ENCODE peak calls at places on chromosomes 7 and 10, in seven cellular contexts. M is memory B cell; N is kidney glomerular epithelial cell; Y is GM13977; J is choroid plexus epithelial cell; R is stimulated activated CD8-positive, alpha-beta memory T cell treated with anti-CD3 and anti-CD28 coated beads, Interleukin-7, amount 100 ng/mL, for 1 hour; O is effector CD4-positive, alpha-beta T cell. K is an unnamed sample.

GRCh38 chr7:38368191-38368605 is 94.8 kb upstream of the TARP start:
- DNase-seq in O (peak; percentile 77), R (peak; percentile 55), M (peak; percentile 58), Y (peak; percentile 62), N (peak; percentile 28), J (peak; percentile 88), K (peak; percentile 75)

GRCh38 chr7:50333266-50333665 is 28.8 kb downstream of the IKZF1 start:
- DNase-seq in N (no peak), O (peak; percentile 44), M (no peak), J (peak; percentile 20), R (no peak), Y (no peak), K (no peak)

GRCh38 chr10:59433720-59434428 is 71.5 kb upstream of the FAM13C start:
- DNase-seq in Y (no peak), R (no peak), N (peak; percentile 3), M (no peak), O (no peak), J (peak; percentile 4), K (peak; percentile 11)

GRCh38 chr10:48466611-48467240 is 138.1 kb downstream of the ARHGAP22 start:
- DNase-seq in Y (no peak), N (no peak), O (no peak), J (no peak), R (no peak), M (no peak), K (no peak)

GRCh38 chr7:157540020-157540419 is 203.2 kb downstream of the DNAJB6 start:
- DNase-seq in N (no peak), O (no peak), Y (no peak), J (no peak), R (no peak), M (no peak), K (no peak)

GRCh38 chr10:1620803-1621202 is 116.5 kb downstream of the ADARB2 start:
- DNase-seq in M (no peak), N (no peak), R (no peak), O (no peak), Y (no peak), J (no peak), K (no peak)

GRCh38 chr10:127506094-127506493 is 43.0 kb upstream of the NPS start:
- DNase-seq in R (no peak), Y (no peak), J (no peak), M (no peak), N (no peak), O (no peak), K (no peak)

GRCh38 chr7:45651056-45651444 is 76.9 kb downstream of the ADCY1 start:
- DNase-seq in M (no peak), R (no peak), J (no peak), O (no peak), N (no peak), Y (no peak), K (no peak)

GRCh38 chr7:138892808-138893207 is 88.4 kb downstream of the KIAA1549 start:
- DNase-seq in M (no peak), R (no peak), Y (no peak), J (no peak), N (no peak), O (no peak), K (no peak)

GRCh38 chr7:136911362-136911761 is 42.9 kb downstream of the CHRM2 start:
- DNase-seq in J (peak; percentile 16), R (no peak), O (no peak), Y (no peak), M (no peak), N (no peak), K (peak; percentile 60)

GRCh38 chr7:128903621-128904361 is 6.7 kb downstream of the KCP start:
- DNase-seq in M (no peak), J (no peak), R (no peak), N (no peak), Y (peak; percentile 4), O (no peak), K (no peak)

GRCh38 chr10:114271779-114272167 is 32.7 kb downstream of the VWA2 start:
- DNase-seq in M (no peak), R (no peak), Y (no peak), J (peak; percentile 95), N (peak; percentile 93), O (no peak), K (peak; percentile 94)

GRCh38 chr7:94414481-94414880 is 19.8 kb downstream of the COL1A2 start:
- DNase-seq in J (peak; percentile 50), M (no peak), N (no peak), O (no peak), R (no peak), Y (no peak), K (no peak)

GRCh38 chr7:57579454-57579853 is 129.5 kb downstream of the ZNF716 start:
- DNase-seq in R (no peak), O (no peak), J (no peak), Y (no peak), N (no peak), M (no peak), K (no peak)

GRCh38 chr10:38003026-38003425 is 7.4 kb upstream of the ZNF33A start:
- DNase-seq in R (no peak), J (no peak), M (no peak), O (no peak), Y (no peak), N (no peak), K (no peak)

GRCh38 chr10:121710971-121711370 is 112.7 kb upstream of the FGFR2 start:
- DNase-seq in R (no peak), O (no peak), M (no peak), Y (no peak), N (no peak), J (no peak), K (no peak)

GRCh38 chr10:32125023-32125422 is 68.8 kb upstream of the KIF5B start:
- DNase-seq in Y (no peak), M (no peak), N (no peak), R (no peak), O (no peak), J (no peak), K (no peak)

GRCh38 chr7:158431055-158431940 is 156.3 kb downstream of the PTPRN2 start:
- DNase-seq in R (no peak), O (no peak), N (no peak), J (no peak), M (no peak), Y (no peak), K (no peak)

K was measured in brain microvascular endothelial cell.